ENCODE peak calls at places on chromosomes 4 and X, in eight cellular contexts. One of them, this sample, is unnamed.

GRCh38 chr4:22077571-22077970 is 129.0 kb upstream of the KCNIP4 start:
- DNase-seq in nephron progenitor cell: no peak
- DNase-seq in A549: no peak
- DNase-seq in astrocyte of the spinal cord: peak
- DNase-seq in PC-3: peak
- DNase-seq in fibroblast of the aortic adventitia: peak
- DNase-seq in cardiac fibroblast: no peak
- DNase-seq in breast epithelium: no peak
- DNase-seq in this sample: no peak

GRCh38 chr4:152190907-152191306 is 345.0 kb downstream of the FBXW7 start:
- DNase-seq in nephron progenitor cell: no peak
- DNase-seq in A549: no peak
- DNase-seq in astrocyte of the spinal cord: no peak
- DNase-seq in PC-3: no peak
- DNase-seq in fibroblast of the aortic adventitia: no peak
- DNase-seq in cardiac fibroblast: no peak
- DNase-seq in breast epithelium: no peak
- DNase-seq in this sample: no peak

GRCh38 chrX:47885501-47885900 is 48.8 kb downstream of the ZNF81 start:
- DNase-seq in nephron progenitor cell: no peak
- DNase-seq in A549: no peak
- DNase-seq in astrocyte of the spinal cord: no peak
- DNase-seq in PC-3: no peak
- DNase-seq in fibroblast of the aortic adventitia: no peak
- DNase-seq in cardiac fibroblast: no peak
- DNase-seq in breast epithelium: no peak
- DNase-seq in this sample: no peak

GRCh38 chrX:31190221-31190975 is 118.6 kb upstream of the FTHL17 start:
- DNase-seq in nephron progenitor cell: no peak
- DNase-seq in A549: no peak
- DNase-seq in astrocyte of the spinal cord: no peak
- DNase-seq in PC-3: no peak
- DNase-seq in fibroblast of the aortic adventitia: no peak
- DNase-seq in cardiac fibroblast: peak
- DNase-seq in breast epithelium: no peak
- DNase-seq in this sample: no peak

GRCh38 chr4:115219862-115220261 is 106.4 kb upstream of the NDST4 start:
- DNase-seq in nephron progenitor cell: no peak
- DNase-seq in A549: no peak
- DNase-seq in astrocyte of the spinal cord: no peak
- DNase-seq in PC-3: no peak
- DNase-seq in fibroblast of the aortic adventitia: no peak
- DNase-seq in cardiac fibroblast: no peak
- DNase-seq in breast epithelium: no peak
- DNase-seq in this sample: no peak

GRCh38 chr4:73383452-73383851 is 20.6 kb upstream of the ALB start:
- DNase-seq in nephron progenitor cell: no peak
- DNase-seq in A549: no peak
- DNase-seq in astrocyte of the spinal cord: no peak
- DNase-seq in PC-3: no peak
- DNase-seq in fibroblast of the aortic adventitia: no peak
- DNase-seq in cardiac fibroblast: no peak
- DNase-seq in breast epithelium: no peak
- DNase-seq in this sample: no peak

GRCh38 chr4:98786866-98787265 is 128.5 kb upstream of the TSPAN5 start:
- DNase-seq in nephron progenitor cell: no peak
- DNase-seq in A549: peak
- DNase-seq in astrocyte of the spinal cord: no peak
- DNase-seq in PC-3: no peak
- DNase-seq in fibroblast of the aortic adventitia: peak
- DNase-seq in cardiac fibroblast: no peak
- DNase-seq in breast epithelium: no peak
- DNase-seq in this sample: no peak

GRCh38 chr4:2058264-2059033 is 678 bp upstream of the NAT8L start:
- DNase-seq in nephron progenitor cell: peak
- DNase-seq in A549: no peak
- DNase-seq in astrocyte of the spinal cord: no peak
- DNase-seq in PC-3: no peak
- DNase-seq in fibroblast of the aortic adventitia: no peak
- DNase-seq in cardiac fibroblast: no peak
- DNase-seq in breast epithelium: no peak
- DNase-seq in this sample: no peak

GRCh38 chr4:113790478-113790877 is 28.9 kb upstream of the CAMK2D start:
- DNase-seq in nephron progenitor cell: no peak
- DNase-seq in A549: no peak
- DNase-seq in astrocyte of the spinal cord: no peak
- DNase-seq in PC-3: no peak
- DNase-seq in fibroblast of the aortic adventitia: no peak
- DNase-seq in cardiac fibroblast: no peak
- DNase-seq in breast epithelium: no peak
- DNase-seq in this sample: no peak

GRCh38 chr4:1365271-1366178 is 18.5 kb downstream of the UVSSA start:
- DNase-seq in nephron progenitor cell: no peak
- DNase-seq in A549: no peak
- DNase-seq in astrocyte of the spinal cord: no peak
- DNase-seq in PC-3: no peak
- DNase-seq in fibroblast of the aortic adventitia: no peak
- DNase-seq in cardiac fibroblast: no peak
- DNase-seq in breast epithelium: no peak
- DNase-seq in this sample: no peak

GRCh38 chr4:84069119-84069518 is 430.0 kb downstream of the NKX6-1 start:
- DNase-seq in nephron progenitor cell: no peak
- DNase-seq in A549: no peak
- DNase-seq in astrocyte of the spinal cord: no peak
- DNase-seq in PC-3: no peak
- DNase-seq in fibroblast of the aortic adventitia: no peak
- DNase-seq in cardiac fibroblast: no peak
- DNase-seq in breast epithelium: no peak
- DNase-seq in this sample: no peak

GRCh38 chr4:173252024-173252935 is 81.9 kb downstream of the HMGB2 start:
- DNase-seq in nephron progenitor cell: peak
- DNase-seq in A549: peak
- DNase-seq in astrocyte of the spinal cord: peak
- DNase-seq in PC-3: peak
- DNase-seq in fibroblast of the aortic adventitia: peak
- DNase-seq in cardiac fibroblast: peak
- DNase-seq in breast epithelium: no peak
- DNase-seq in this sample: peak

GRCh38 chrX:77415161-77415560 is 32.0 kb upstream of the FGF16 start:
- DNase-seq in nephron progenitor cell: no peak
- DNase-seq in A549: no peak
- DNase-seq in astrocyte of the spinal cord: no peak
- DNase-seq in PC-3: peak
- DNase-seq in fibroblast of the aortic adventitia: peak
- DNase-seq in cardiac fibroblast: peak
- DNase-seq in breast epithelium: no peak
- DNase-seq in this sample: no peak

DNA sequence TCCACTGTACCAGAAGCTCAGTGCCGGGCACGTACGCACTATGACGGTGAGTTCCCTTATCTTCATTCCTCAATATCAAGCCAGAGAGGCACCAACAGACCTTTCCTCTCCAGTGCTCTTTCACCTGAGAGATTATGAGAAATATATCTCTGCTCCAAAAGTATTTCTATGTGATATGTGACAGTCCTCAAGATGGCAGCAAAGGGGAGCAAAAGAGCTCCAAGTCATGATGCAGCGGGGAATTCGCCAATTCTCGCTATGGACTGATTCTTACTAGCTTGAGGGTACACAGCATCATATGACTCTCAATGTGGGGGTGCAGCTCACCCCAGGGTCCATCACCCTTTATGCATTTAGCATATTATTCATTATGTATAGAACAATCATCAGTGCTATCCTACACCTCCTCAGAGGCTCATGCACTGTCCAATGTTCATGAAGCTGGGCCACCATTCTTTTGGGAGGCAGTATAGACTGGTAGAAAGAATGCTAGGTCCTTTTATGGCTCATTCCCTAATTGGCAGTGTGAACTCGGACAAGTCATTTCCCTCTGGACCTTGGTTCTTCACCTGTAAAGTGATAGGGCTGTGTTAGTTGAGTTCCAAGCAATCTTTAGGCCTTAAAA is 12.8 kb upstream of the IQSEC2 start:
- DNase-seq in nephron progenitor cell: no peak
- DNase-seq in A549: peak
- DNase-seq in astrocyte of the spinal cord: no peak
- DNase-seq in PC-3: peak
- DNase-seq in fibroblast of the aortic adventitia: peak
- DNase-seq in cardiac fibroblast: peak
- DNase-seq in breast epithelium: no peak
- DNase-seq in this sample: no peak
- TF ChIP-seq CTCF in nephron progenitor cell: no peak
- TF ChIP-seq CTCF in A549: peak
- TF ChIP-seq CTCF in astrocyte of the spinal cord: peak
- TF ChIP-seq CTCF in PC-3: peak
- TF ChIP-seq CTCF in fibroblast of the aortic adventitia: peak
- TF ChIP-seq CTCF in cardiac fibroblast: no peak
- TF ChIP-seq CTCF in breast epithelium: no peak
- TF ChIP-seq CTCF in this sample: no peak

GRCh38 chr4:105194328-105195231 is 47.9 kb downstream of the TET2 start:
- DNase-seq in nephron progenitor cell: no peak
- DNase-seq in A549: no peak
- DNase-seq in astrocyte of the spinal cord: peak
- DNase-seq in PC-3: peak
- DNase-seq in fibroblast of the aortic adventitia: peak
- DNase-seq in cardiac fibroblast: no peak
- DNase-seq in breast epithelium: no peak
- DNase-seq in this sample: no peak

GRCh38 chr4:105198541-105198940 is 51.9 kb downstream of the TET2 start:
- DNase-seq in nephron progenitor cell: no peak
- DNase-seq in A549: no peak
- DNase-seq in astrocyte of the spinal cord: no peak
- DNase-seq in PC-3: no peak
- DNase-seq in fibroblast of the aortic adventitia: no peak
- DNase-seq in cardiac fibroblast: no peak
- DNase-seq in breast epithelium: no peak
- DNase-seq in this sample: no peak

GRCh38 chr4:105197777-105198176 is 51.1 kb downstream of the TET2 start:
- DNase-seq in nephron progenitor cell: no peak
- DNase-seq in A549: no peak
- DNase-seq in astrocyte of the spinal cord: peak
- DNase-seq in PC-3: peak
- DNase-seq in fibroblast of the aortic adventitia: no peak
- DNase-seq in cardiac fibroblast: no peak
- DNase-seq in breast epithelium: no peak
- DNase-seq in this sample: no peak

GRCh38 chr4:105192910-105193309 is 46.2 kb downstream of the TET2 start:
- DNase-seq in nephron progenitor cell: no peak
- DNase-seq in A549: no peak
- DNase-seq in astrocyte of the spinal cord: no peak
- DNase-seq in PC-3: no peak
- DNase-seq in fibroblast of the aortic adventitia: no peak
- DNase-seq in cardiac fibroblast: no peak
- DNase-seq in breast epithelium: no peak
- DNase-seq in this sample: no peak

GRCh38 chr4:105196523-105197145 is 50.0 kb downstream of the TET2 start:
- DNase-seq in nephron progenitor cell: no peak
- DNase-seq in A549: peak
- DNase-seq in astrocyte of the spinal cord: peak
- DNase-seq in PC-3: peak
- DNase-seq in fibroblast of the aortic adventitia: no peak
- DNase-seq in cardiac fibroblast: peak
- DNase-seq in breast epithelium: no peak
- DNase-seq in this sample: no peak
- TF ChIP-seq CTCF in nephron progenitor cell: no peak
- TF ChIP-seq CTCF in A549: no peak
- TF ChIP-seq CTCF in astrocyte of the spinal cord: peak
- TF ChIP-seq CTCF in PC-3: peak
- TF ChIP-seq CTCF in fibroblast of the aortic adventitia: peak
- TF ChIP-seq CTCF in cardiac fibroblast: peak
- TF ChIP-seq CTCF in breast epithelium: no peak
- TF ChIP-seq CTCF in this sample: no peak

DNA sequence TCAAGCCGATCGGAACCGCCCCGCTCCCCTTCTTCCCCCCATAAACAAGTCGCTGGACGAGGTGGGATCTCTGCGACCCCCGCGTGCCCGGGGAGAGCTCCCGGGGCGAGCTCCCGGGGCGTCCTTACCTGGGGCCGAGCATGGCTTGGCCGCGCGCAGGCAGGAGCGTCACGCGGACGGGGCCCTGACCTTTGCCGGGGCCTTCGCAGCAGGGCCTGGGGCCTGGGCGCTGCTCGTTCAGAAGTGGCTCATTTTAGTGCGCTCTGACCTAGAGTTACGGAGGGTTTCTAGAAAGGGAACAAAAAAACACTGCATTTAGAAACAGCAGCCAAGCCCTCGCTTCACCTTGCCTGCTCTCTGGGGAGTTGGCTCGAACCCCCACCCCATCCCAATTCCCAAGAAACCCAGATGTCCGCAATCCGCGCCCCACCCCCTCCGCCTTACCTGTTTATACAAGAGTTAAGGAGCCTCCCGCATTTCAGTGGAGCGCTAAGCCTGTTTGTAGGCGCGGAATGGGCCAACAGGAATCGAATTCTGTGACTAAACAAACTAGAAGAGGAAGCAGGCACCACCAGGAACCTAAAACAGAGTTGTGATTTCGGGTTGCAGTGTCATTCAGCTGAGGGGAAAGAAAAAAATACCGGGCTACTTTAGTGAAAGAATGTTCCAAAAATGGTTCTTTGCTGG is 814 bp upstream of the RBM47 start:
- DNase-seq in nephron progenitor cell: peak
- DNase-seq in A549: peak
- DNase-seq in astrocyte of the spinal cord: no peak
- DNase-seq in PC-3: peak
- DNase-seq in fibroblast of the aortic adventitia: no peak
- DNase-seq in cardiac fibroblast: no peak
- DNase-seq in breast epithelium: peak
- DNase-seq in this sample: peak
- TF ChIP-seq CTCF in nephron progenitor cell: no peak
- TF ChIP-seq CTCF in A549: no peak
- TF ChIP-seq CTCF in astrocyte of the spinal cord: no peak
- TF ChIP-seq CTCF in PC-3: no peak
- TF ChIP-seq CTCF in fibroblast of the aortic adventitia: no peak
- TF ChIP-seq CTCF in cardiac fibroblast: no peak
- TF ChIP-seq CTCF in breast epithelium: no peak
- TF ChIP-seq CTCF in this sample: no peak

DNA sequence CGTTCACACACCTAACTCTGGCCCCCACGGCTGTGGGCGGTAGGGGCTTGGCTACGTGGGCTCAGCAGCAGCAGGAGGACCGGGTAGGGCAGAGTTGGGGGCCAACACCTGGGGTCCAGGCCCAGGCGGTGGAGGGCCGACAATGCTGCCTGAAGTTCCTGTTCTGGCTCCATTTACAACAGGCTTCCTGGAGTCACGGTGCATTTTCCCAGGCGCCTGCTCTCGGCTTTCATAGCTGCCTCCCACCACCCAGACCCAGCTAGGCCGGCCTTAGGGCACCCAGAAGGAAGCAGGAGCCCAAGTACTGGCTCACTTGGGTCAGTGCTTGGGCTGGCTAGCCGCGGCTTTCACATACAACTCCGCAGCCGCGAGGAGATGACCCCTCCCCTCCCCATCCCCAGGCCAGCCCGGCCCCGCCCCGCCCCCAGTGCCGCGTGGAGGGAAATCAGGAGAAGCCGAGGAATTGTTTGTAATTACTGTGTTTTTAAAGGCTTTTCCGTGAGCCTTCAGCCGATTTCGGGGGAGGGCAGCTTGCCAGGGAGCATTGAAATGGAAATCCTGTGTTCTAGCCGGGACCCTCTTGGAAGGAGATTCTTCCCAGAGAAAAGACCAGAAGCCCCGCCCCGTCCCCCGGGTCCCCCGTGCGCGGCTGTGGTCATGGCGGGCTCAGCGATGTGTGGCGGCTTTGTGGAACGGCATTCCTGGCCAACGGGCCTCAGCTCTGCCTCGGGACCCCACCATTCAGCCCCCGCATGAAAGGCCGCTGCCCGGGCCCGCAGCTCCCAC is 28.5 kb downstream of the PJA1 start:
- DNase-seq in nephron progenitor cell: peak
- DNase-seq in A549: no peak
- DNase-seq in astrocyte of the spinal cord: peak
- DNase-seq in PC-3: no peak
- DNase-seq in fibroblast of the aortic adventitia: no peak
- DNase-seq in cardiac fibroblast: peak
- DNase-seq in breast epithelium: no peak
- DNase-seq in this sample: no peak
- TF ChIP-seq CTCF in nephron progenitor cell: no peak
- TF ChIP-seq CTCF in A549: no peak
- TF ChIP-seq CTCF in astrocyte of the spinal cord: no peak
- TF ChIP-seq CTCF in PC-3: no peak
- TF ChIP-seq CTCF in fibroblast of the aortic adventitia: no peak
- TF ChIP-seq CTCF in cardiac fibroblast: no peak
- TF ChIP-seq CTCF in breast epithelium: no peak
- TF ChIP-seq CTCF in this sample: no peak

This sample was measured in activated CD8-positive, alpha-beta T cell treated with anti-CD3 and anti-CD28 coated beads for 36 hours.